ENCODE peak calls at places on chromosome 17, in four cellular contexts. U is neural progenitor cell, L is PC-3, M is GM23338. F is an unnamed sample. For H3F3A, the result is how much of the 10 kb centered on the place peaks cover.

GRCh38 chr17:81537856-81538555 is 9.8 kb downstream of the FSCN2 start:
- DNase-seq in U (no peak), L (no peak), M (no peak), F (no peak)

GRCh38 chr17:37672545-37673078 is 29.4 kb upstream of the DDX52 start:
- DNase-seq in U (no peak), L (no peak), M (no peak), F (no peak)

GRCh38 chr17:57215317-57215716 is 41.0 kb upstream of the MSI2 start:
- DNase-seq in U (no peak), L (peak), M (no peak), F (peak)

GRCh38 chr17:76726766-76727718 is at the start of gene METTL23:
- DNase-seq in U (peak), L (peak), M (peak), F (no peak)

GRCh38 chr17:79171152-79171551 is 96.5 kb downstream of the ENGASE start:
- DNase-seq in U (no peak), L (no peak), M (no peak), F (no peak)

GRCh38 chr17:1744551-1745512 is 2.2 kb downstream of the SERPINF2 start:
- DNase-seq in U (no peak), L (no peak), M (no peak), F (no peak)

GRCh38 chr17:19371259-19372003 is 6.9 kb upstream of the MAPK7 start:
- DNase-seq in U (no peak), L (no peak), M (no peak), F (no peak)

GRCh38 chr17:73838815-73839214 is 194.6 kb upstream of the SDK2 start:
- DNase-seq in U (no peak), L (no peak), M (no peak), F (no peak)

GRCh38 chr17:1490643-1491405 is 1.7 kb downstream of the MYO1C start:
- DNase-seq in U (peak), L (peak), M (peak), F (peak)

GRCh38 chr17:77887464-77888241 is 70.8 kb upstream of the TNRC6C start:
- DNase-seq in U (peak), L (no peak), M (peak), F (no peak)

GRCh38 chr17:60971515-60972369 is 294.1 kb downstream of the BCAS3 start:
- DNase-seq in U (peak), L (peak), M (peak), F (peak)

GRCh38 chr17:78338860-78339259 is 21.0 kb downstream of the SOCS3 start:
- DNase-seq in U (no peak), L (peak), M (no peak), F (peak)

DNA sequence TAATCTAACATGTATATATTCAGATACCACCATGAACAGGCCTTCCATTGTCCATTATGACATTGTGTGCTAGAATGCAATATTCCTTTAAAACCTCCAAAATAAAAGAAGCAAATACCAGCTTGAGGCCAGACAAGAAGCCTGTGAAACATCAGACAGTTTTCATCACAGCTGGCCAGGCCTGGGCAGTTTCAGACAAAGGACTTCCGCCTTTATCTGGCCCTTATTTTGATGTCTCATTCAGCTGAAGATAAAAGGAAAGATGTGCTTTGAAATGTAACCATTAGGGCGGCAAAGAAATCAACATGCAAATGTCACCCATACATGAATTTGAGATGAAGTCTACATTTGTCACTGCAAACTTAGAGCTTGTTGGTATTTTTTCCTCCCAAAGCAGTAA is 737.5 kb downstream of the KCNJ2 start:
- DNase-seq in U (peak), L (no peak), M (peak), F (no peak)
- H3K4me2 ChIP-seq in U (peak), L (no peak), M (no peak), F (no peak)

DNA sequence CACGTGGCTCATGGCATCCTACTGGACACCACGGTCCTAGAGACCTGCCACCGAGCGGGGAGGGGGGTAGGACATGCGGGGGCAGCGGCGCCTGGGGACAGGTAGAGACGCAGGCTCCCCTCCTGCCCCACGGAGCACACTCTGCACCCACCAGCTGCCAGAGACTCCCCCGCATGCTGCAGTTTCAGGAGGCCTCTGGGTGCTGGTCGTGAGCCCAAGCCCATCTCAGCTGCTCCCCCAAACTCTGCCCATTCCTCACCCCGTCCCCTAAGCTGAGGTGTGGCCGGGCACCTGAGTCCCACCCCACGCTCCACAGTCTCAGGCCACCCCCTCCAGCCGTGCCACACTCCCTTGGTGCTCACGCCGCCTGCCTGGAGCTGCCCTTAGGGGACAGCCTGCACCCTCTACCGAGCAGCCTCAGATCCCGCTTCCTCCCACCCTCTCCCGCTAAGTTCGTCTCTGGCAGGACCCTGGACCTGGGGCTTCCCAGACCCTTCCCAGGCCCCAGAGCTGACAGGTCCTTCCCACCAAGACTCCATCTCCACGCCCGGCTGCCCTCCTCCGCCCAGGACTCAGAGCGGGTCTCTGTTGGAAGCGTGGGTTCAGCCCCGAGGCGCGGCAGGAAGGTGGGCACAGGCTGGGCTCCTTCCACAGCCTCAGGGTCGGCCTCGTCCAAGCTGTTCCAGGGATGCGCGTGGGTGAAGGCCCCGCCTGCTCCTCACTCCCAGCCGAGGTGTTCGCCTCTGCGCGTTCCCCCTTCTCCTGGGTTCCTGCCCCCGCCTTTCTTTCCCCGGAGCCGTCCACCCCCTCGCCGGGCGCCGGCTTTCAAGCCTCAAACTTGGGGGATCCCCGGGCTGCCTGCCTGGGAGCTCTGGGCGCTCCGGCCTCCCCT is 1.3 kb downstream of the RAB40B start:
- DNase-seq in U (peak), L (no peak), M (peak), F (no peak)
- TF ChIP-seq EZH2 in U (no peak), L (no peak), M (no peak), F (no peak)

DNA sequence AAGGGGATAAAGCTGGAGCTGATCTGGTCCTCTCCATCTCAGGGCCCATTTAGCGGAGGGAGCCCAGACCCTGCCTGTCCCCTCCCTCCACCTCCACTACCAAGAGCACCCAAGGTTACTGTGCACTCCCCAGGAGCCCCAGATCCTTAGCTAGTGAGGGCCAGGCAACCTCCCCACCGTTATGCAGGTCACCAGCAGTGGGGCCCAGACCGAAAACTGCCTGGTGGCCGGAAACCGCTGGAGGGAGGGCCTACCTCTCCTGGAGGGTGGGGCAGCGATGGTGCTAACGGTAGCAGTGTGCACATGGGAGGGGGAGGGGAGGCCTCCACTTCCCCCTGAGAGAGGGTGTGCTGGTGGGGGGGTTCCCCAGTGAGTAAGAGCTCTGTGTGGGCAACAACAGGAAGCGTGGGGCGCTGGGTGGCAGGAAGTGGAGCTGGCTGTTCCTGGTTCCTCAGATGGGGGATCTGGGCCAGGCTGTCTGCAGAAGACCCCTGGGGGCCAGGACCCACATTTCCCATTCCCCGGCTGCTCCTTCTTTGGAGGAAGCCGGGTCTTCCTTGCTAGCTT is 4.4 kb downstream of the FMNL1 start:
- DNase-seq in U (no peak), L (no peak), M (no peak), F (no peak)
- H3F3A ChIP-seq in U (under half), L (under half), M (under half), F (under half)

DNA sequence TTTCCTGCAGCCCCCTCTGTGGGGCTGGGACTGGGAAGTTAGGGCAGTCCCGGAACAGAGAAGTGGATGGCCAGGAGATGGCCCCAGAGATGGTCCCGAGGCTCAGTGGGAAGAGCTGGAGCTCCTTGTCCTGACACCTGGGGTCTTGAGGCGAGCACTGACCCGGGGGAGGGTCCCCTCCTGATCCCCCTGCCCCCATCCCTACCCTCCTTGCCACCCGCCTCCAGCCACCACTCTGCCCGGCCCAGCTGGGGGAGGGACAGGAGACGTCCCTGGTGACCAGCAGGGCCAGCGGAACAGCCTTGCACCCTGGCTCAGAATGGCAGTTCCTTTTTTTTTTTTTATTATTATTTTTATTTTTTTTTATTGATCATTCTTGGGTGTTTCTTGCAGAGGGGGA is 13.9 kb upstream of the RNF213 start:
- DNase-seq in U (no peak), L (no peak), M (no peak), F (no peak)
- H3K4me2 ChIP-seq in U (no peak), L (no peak), M (no peak), F (no peak)

DNA sequence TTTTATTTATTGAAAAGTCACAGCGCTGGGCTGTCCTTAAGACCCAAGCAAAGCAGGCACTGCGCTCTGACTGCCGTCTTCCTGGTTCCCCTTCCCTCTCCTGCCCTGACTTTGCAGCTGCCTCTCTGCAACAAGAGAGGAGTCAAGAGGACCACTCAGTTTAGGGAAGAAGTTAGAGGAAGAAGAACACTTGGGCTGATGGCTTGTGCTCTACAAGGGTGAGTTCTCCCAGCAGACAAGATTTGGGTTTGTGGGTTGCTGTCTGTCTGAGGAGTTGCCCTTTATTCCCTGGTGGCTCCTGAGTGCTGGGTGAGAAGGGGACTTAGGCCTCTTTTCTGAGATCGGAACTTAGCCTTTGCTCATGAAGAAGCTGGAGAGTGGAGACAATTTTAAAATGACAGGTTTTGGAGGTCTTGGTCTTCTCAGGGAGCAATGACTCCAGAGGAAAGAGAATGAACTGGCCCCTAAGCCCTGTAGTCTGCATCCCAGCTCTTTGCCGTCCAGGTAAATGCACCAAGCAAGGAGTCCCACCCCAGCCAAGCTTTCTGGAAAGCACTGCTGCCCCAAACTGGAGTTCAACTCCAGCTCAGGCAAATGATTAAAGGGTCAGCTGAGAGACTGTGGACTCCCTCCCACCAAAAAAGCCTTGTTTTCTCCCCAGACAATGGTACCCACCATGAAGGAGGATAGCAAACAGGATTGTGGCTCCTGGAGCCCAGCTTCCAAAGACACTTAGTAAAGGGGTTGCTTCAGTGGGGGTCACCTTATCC is 2.7 kb upstream of the HOXB9 start:
- DNase-seq in U (no peak), L (no peak), M (no peak), F (no peak)
- TF ChIP-seq EZH2 in U (peak), L (no peak), M (peak), F (no peak)

GRCh38 chr17:66548158-66548557 is 245.7 kb downstream of the PRKCA start:
- DNase-seq in U (no peak), L (peak), M (no peak), F (no peak)

GRCh38 chr17:66549312-66549705 is 246.9 kb downstream of the PRKCA start:
- DNase-seq in U (no peak), L (peak), M (peak), F (no peak)

GRCh38 chr17:66549731-66550207 is 247.4 kb downstream of the PRKCA start:
- DNase-seq in U (no peak), L (peak), M (peak), F (peak)

GRCh38 chr17:66547170-66547865 is 244.9 kb downstream of the PRKCA start:
- DNase-seq in U (no peak), L (peak), M (no peak), F (peak)

DNA sequence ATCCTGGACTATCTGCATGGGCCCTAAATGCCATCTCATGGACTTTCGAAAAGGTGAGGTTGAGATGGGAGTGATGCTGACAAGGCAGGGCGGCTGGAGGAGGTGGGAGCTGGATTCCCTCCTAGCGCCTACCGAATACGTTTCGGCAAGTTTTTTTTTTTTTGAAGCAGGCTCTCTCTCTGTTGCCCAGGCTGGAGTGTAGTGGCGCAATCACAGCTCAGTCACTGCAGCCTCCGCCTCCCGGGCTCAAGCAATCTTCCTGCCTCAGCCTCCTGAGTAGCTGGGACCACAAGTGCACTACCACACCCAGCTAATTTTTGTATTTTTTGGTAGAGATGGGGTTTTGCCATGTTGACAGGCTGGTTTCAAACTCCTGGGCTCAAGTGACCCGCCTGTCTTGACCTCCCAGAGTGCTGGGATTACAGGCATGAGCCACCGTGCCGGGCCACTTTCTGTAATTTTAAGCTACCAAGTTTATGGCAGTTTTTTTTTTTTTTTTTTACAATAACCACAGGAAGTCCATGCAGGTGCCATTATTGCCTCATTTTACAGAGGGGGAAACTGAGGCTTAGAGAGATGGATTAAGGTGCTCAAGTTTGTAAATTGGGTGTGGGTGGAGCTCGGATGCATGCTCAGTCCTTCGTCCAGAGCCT is 246.4 kb downstream of the PRKCA start:
- DNase-seq in U (no peak), L (no peak), M (no peak), F (no peak)
- H3F3A ChIP-seq in U (under half), L (under half), M (under half), F (under half)

DNA sequence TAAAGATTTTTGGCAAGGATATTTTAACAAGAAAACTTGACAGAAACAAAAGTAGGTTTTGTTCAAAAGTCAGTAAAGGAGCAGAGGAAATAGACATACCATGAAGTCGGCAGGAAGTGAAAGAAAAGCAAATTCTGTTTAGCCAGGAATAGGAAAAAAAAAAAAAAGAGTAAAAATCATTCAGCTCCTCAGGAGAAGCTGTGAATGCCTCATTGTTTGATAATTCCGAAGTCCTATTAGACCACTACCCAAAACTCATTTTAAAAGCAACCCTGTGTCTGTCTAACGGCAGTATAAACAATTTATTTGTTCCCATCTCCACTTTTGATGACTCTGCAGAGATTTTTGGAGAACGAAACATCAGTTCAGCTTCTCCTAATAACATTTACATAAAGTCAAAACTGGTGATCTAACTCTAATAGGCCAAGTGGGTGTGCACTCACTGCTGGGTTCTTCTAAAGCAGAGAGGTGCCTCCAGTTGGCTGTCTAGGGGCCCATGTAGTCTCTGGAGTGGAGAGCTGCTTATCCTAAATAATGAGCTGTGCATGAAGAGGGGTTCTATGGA is 34.9 kb downstream of the TEKT3 start:
- DNase-seq in U (no peak), L (no peak), M (no peak), F (no peak)
- H3K4me2 ChIP-seq in U (no peak), L (peak), M (no peak), F (no peak)

GRCh38 chr17:43907425-43907981 is at the start of gene MPP2:
- DNase-seq in U (peak), L (peak), M (peak), F (no peak)

GRCh38 chr17:43908111-43908721 is 880 bp upstream of the MPP2 start:
- DNase-seq in U (peak), L (no peak), M (peak), F (no peak)

GRCh38 chr17:43905985-43906852 is 1.1 kb downstream of the MPP2 start:
- DNase-seq in U (peak), L (no peak), M (peak), F (no peak)

GRCh38 chr17:43905400-43905984 is 1.8 kb downstream of the MPP2 start:
- DNase-seq in U (peak), L (no peak), M (peak), F (no peak)

GRCh38 chr17:43906951-43907424 is 348 bp downstream of the MPP2 start:
- DNase-seq in U (no peak), L (no peak), M (no peak), F (no peak)
- TF ChIP-seq EZH2 in U (peak), L (peak), M (no peak), F (no peak)

GRCh38 chr17:50183439-50184001 is 17.7 kb downstream of the SGCA start:
- DNase-seq in U (no peak), L (no peak), M (no peak), F (no peak)
- H3F3A ChIP-seq in U (under half), L (under half), M (under half), F (under half)

F was measured in PC-9.